ENCODE peak calls at places on chromosomes 7 and 10, in ten cellular contexts. D is neural progenitor cell, H is lower lobe of right lung, J is hepatocyte, M is ascending aorta, S is GM23248, A is colonic mucosa, E is heart left ventricle, V is tibial nerve, P is mesenchymal stem cell. I is an unnamed sample.
A peak's percentile ranks its signal among the peaks of the same experiment; 100 is the strongest.

GRCh38 chr10:132386419-132386831 is 10.6 kb upstream of the PWWP2B start:
- DNase-seq in D (no peak), H (peak; percentile 40), J (no peak), M (peak; percentile 5), S (peak; percentile 19), A (no peak), E (no peak), V (no peak), P (no peak), I (peak; percentile 71)

GRCh38 chr7:70072220-70072619 is 473.9 kb downstream of the AUTS2 start:
- DNase-seq in D (no peak), H (no peak), J (peak; percentile 36), M (no peak), S (peak; percentile 2), A (peak; percentile 17), E (no peak), V (no peak), P (peak; percentile 81), I (no peak)

GRCh38 chr7:139505563-139505962 is 17.9 kb upstream of the CLEC2L start:
- DNase-seq in D (peak; percentile 73), H (no peak), J (no peak), M (no peak), S (peak; percentile 37), A (no peak), E (no peak), V (no peak), P (peak; percentile 11), I (no peak)

GRCh38 chr10:75034131-75034512 is 77.3 kb upstream of the SAMD8 start:
- DNase-seq in D (no peak), H (no peak), J (no peak), M (no peak), S (peak; percentile 20), A (no peak), E (no peak), V (no peak), P (no peak), I (no peak)

GRCh38 chr7:81327468-81327867 is 408.6 kb upstream of the SEMA3C start:
- DNase-seq in D (no peak), H (no peak), J (no peak), M (no peak), S (peak; percentile 4), A (no peak), E (no peak), V (no peak), P (no peak), I (no peak)

GRCh38 chr7:45057853-45058252 is 30.9 kb downstream of the NACAD start:
- DNase-seq in D (no peak), H (no peak), J (no peak), M (no peak), S (no peak), A (no peak), E (no peak), V (no peak), P (peak; percentile 15), I (no peak)

GRCh38 chr7:25124485-25125136 is 449 bp downstream of the CYCS start:
- DNase-seq in D (peak; percentile 11), H (no peak), J (no peak), M (no peak), S (peak; percentile 65), A (no peak), E (no peak), V (peak; percentile 9), P (no peak), I (no peak)

GRCh38 chr7:84412161-84412969 is 217.8 kb upstream of the SEMA3A start:
- DNase-seq in D (peak; percentile 41), H (no peak), J (peak; percentile 12), M (no peak), S (peak; percentile 92), A (no peak), E (no peak), V (no peak), P (peak; percentile 94), I (no peak)

GRCh38 chr7:28835800-28836199 is 122.3 kb downstream of the TRIL start:
- DNase-seq in D (no peak), H (no peak), J (no peak), M (no peak), S (peak; percentile 71), A (no peak), E (no peak), V (no peak), P (peak; percentile 42), I (no peak)

GRCh38 chr10:31912898-31913847 is 15.5 kb downstream of the ARHGAP12 start:
- DNase-seq in D (no peak), H (no peak), J (no peak), M (no peak), S (peak; percentile 61), A (no peak), E (no peak), V (no peak), P (peak; percentile 41), I (no peak)

GRCh38 chr10:53162856-53163255 is 390.3 kb upstream of the MBL2 start:
- DNase-seq in D (no peak), H (no peak), J (no peak), M (no peak), S (no peak), A (no peak), E (no peak), V (no peak), P (no peak), I (no peak)

GRCh38 chr7:128194533-128195282 is 46.4 kb upstream of the LEP start:
- DNase-seq in D (no peak), H (no peak), J (no peak), M (no peak), S (peak; percentile 15), A (no peak), E (no peak), V (no peak), P (no peak), I (no peak)

DNA sequence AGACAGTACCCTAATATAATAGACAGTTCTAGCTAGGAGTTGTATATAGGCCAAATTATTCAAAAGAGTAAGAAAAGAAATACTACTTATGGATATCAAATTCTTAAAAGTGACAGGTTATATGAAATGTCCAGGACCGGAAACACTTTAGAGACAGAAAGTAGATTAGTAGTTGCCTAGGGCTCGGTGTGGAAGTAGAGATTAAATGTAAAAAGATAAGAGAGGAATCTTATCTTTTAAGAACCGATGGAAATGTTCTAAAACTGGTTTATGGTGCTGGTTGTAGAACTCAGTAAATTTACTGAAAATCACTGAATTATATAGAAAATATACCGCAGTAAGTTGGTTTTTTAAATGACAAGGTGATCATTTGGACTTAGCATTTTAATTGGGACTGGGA is 147.5 kb upstream of the ASAH2 start:
- DNase-seq in D (no peak), H (no peak), J (no peak), M (no peak), S (no peak), A (no peak), E (no peak), V (no peak), P (no peak), I (no peak)
- H3K27ac ChIP-seq in D (no peak overlapping the region), H (no peak overlapping the region), J (no peak overlapping the region), M (no peak overlapping the region), S (no peak overlapping the region), A (no peak overlapping the region), E (no peak overlapping the region), V (peak overlapping the region; percentile 30), P (no peak overlapping the region), I (no peak overlapping the region)

GRCh38 chr7:131657881-131658280 is 101.5 kb upstream of the PODXL start:
- DNase-seq in D (no peak), H (no peak), J (no peak), M (no peak), S (no peak), A (no peak), E (no peak), V (no peak), P (no peak), I (no peak)
- H3K4me1 ChIP-seq in D (peaks cover 18% of the 10 kb centered on the region), H (no peaks in the 10 kb centered on the region), J (no peaks in the 10 kb centered on the region), M (no peaks in the 10 kb centered on the region), S (peaks cover 9% of the 10 kb centered on the region), A (no peaks in the 10 kb centered on the region), E (peaks cover 15% of the 10 kb centered on the region), V (no peaks in the 10 kb centered on the region), P (peaks cover 17% of the 10 kb centered on the region), I (no peaks in the 10 kb centered on the region)

GRCh38 chr10:124645496-124646095 is 98.6 kb downstream of the FAM53B start:
- DNase-seq in D (no peak), H (no peak), J (no peak), M (no peak), S (no peak), A (no peak), E (no peak), V (no peak), P (no peak), I (peak; percentile 67)
- H3K27ac ChIP-seq in D (peak overlapping the region; percentile 97), H (peak overlapping the region; percentile 83), J (peak overlapping the region; percentile 39), M (peak overlapping the region; percentile 77), S (no peak overlapping the region), A (no peak overlapping the region), E (peak overlapping the region; percentile 86), V (peak overlapping the region; percentile 91), P (no peak overlapping the region), I (peak overlapping the region; percentile 59)

GRCh38 chr7:76358053-76358477 is 726 bp downstream of the YWHAG start:
- DNase-seq in D (peak; percentile 68), H (peak; percentile 84), J (peak; percentile 79), M (no peak), S (peak; percentile 72), A (peak; percentile 81), E (peak; percentile 78), V (peak; percentile 68), P (peak; percentile 63), I (peak; percentile 90)

GRCh38 chr7:76357379-76358052 is 1.3 kb downstream of the YWHAG start:
- DNase-seq in D (no peak), H (no peak), J (no peak), M (no peak), S (peak; percentile 50), A (no peak), E (no peak), V (no peak), P (no peak), I (no peak)

GRCh38 chr7:76354981-76355730 is 3.6 kb downstream of the YWHAG start:
- DNase-seq in D (no peak), H (no peak), J (no peak), M (no peak), S (no peak), A (no peak), E (no peak), V (no peak), P (no peak), I (no peak)

GRCh38 chr7:76356115-76356514 is 2.7 kb downstream of the YWHAG start:
- DNase-seq in D (no peak), H (no peak), J (no peak), M (no peak), S (peak; percentile 53), A (no peak), E (no peak), V (no peak), P (no peak), I (no peak)

DNA sequence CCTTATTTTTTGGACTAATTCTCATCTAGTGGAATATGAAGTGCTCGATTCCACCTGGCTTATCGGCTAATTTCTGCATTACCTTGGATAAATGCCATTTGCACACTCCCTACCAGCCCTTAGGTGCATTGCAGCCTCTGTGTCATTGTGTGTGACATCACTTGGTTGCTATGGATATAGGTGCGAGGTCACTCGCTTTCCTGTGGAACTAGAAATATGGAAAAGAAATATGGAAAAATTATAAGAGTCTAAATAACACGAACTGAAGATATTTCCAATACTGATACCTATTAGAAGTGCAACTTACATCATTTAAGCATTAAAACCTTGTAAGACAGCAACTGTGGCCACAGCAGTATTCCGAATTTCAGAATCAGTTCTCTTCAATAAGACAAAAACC is 2.0 kb downstream of the YWHAG start:
- DNase-seq in D (peak; percentile 30), H (no peak), J (peak; percentile 54), M (no peak), S (peak; percentile 80), A (no peak), E (no peak), V (no peak), P (peak; percentile 69), I (no peak)
- H3K4me1 ChIP-seq in D (peaks cover 30% of the 10 kb centered on the region), H (peaks cover 46% of the 10 kb centered on the region), J (peaks cover 21% of the 10 kb centered on the region), M (peaks cover 4% of the 10 kb centered on the region), S (peaks cover 34% of the 10 kb centered on the region), A (peaks cover 7% of the 10 kb centered on the region), E (peaks cover 65% of the 10 kb centered on the region), V (peaks cover 16% of the 10 kb centered on the region), P (peaks cover 10% of the 10 kb centered on the region), I (peaks cover 20% of the 10 kb centered on the region)

I was measured in kidney.